ENCODE peak calls at places on chromosomes 7 and 10, in five cellular contexts. One of them, this sample, is unnamed.

GRCh38 chr10:10661176-10661575 is 356.5 kb upstream of the CELF2 start:
- DNase-seq in A549: no peak
- DNase-seq in K562: no peak
- DNase-seq in IMR-90: peak
- DNase-seq in HepG2: no peak
- DNase-seq in this sample: no peak

GRCh38 chr7:150340024-150340749 is 1.2 kb downstream of the RARRES2 start:
- DNase-seq in A549: no peak
- DNase-seq in K562: no peak
- DNase-seq in IMR-90: peak
- DNase-seq in HepG2: peak
- DNase-seq in this sample: no peak

GRCh38 chr10:58661336-58661735 is 148.7 kb downstream of the BICC1 start:
- DNase-seq in A549: no peak
- DNase-seq in K562: no peak
- DNase-seq in IMR-90: peak
- DNase-seq in HepG2: no peak
- DNase-seq in this sample: no peak

GRCh38 chr10:33132626-33133025 is 174.6 kb upstream of the ITGB1 start:
- DNase-seq in A549: peak
- DNase-seq in K562: peak
- DNase-seq in IMR-90: no peak
- DNase-seq in HepG2: no peak
- DNase-seq in this sample: no peak

GRCh38 chr7:101882595-101883564 is 65.5 kb downstream of the CUX1 start:
- DNase-seq in A549: peak
- DNase-seq in K562: peak
- DNase-seq in IMR-90: peak
- DNase-seq in HepG2: peak
- DNase-seq in this sample: peak

GRCh38 chr7:33091111-33091531 is 18.1 kb downstream of the RP9 start:
- DNase-seq in A549: no peak
- DNase-seq in K562: no peak
- DNase-seq in IMR-90: peak
- DNase-seq in HepG2: no peak
- DNase-seq in this sample: no peak

GRCh38 chr7:130490287-130490686 is 1.6 kb upstream of the MEST start:
- DNase-seq in A549: no peak
- DNase-seq in K562: no peak
- DNase-seq in IMR-90: no peak
- DNase-seq in HepG2: no peak
- DNase-seq in this sample: no peak

GRCh38 chr7:135620980-135621850 is 41.1 kb upstream of the STMP1 start:
- DNase-seq in A549: peak
- DNase-seq in K562: peak
- DNase-seq in IMR-90: peak
- DNase-seq in HepG2: peak
- DNase-seq in this sample: peak

GRCh38 chr10:110681023-110681681 is 37.0 kb downstream of the RBM20 start:
- DNase-seq in A549: peak
- DNase-seq in K562: peak
- DNase-seq in IMR-90: peak
- DNase-seq in HepG2: peak
- DNase-seq in this sample: peak

GRCh38 chr10:7438196-7438986 is 27.6 kb upstream of the SFMBT2 start:
- DNase-seq in A549: no peak
- DNase-seq in K562: no peak
- DNase-seq in IMR-90: no peak
- DNase-seq in HepG2: no peak
- DNase-seq in this sample: no peak

GRCh38 chr10:84264611-84265141 is 19.8 kb downstream of the RGR start:
- DNase-seq in A549: peak
- DNase-seq in K562: peak
- DNase-seq in IMR-90: peak
- DNase-seq in HepG2: peak
- DNase-seq in this sample: peak

GRCh38 chr7:113770146-113770738 is 148.6 kb downstream of the PPP1R3A start:
- DNase-seq in A549: no peak
- DNase-seq in K562: no peak
- DNase-seq in IMR-90: no peak
- DNase-seq in HepG2: no peak
- DNase-seq in this sample: no peak

GRCh38 chr10:100502926-100503480 is 16.7 kb downstream of the SEC31B start:
- DNase-seq in A549: no peak
- DNase-seq in K562: no peak
- DNase-seq in IMR-90: no peak
- DNase-seq in HepG2: no peak
- DNase-seq in this sample: no peak

GRCh38 chr10:68172324-68172723 is 59.6 kb downstream of the ATOH7 start:
- DNase-seq in A549: no peak
- DNase-seq in K562: no peak
- DNase-seq in IMR-90: no peak
- DNase-seq in HepG2: no peak
- DNase-seq in this sample: no peak

GRCh38 chr7:1537631-1538412 is 7.3 kb downstream of the MAFK start:
- DNase-seq in A549: peak
- DNase-seq in K562: peak
- DNase-seq in IMR-90: peak
- DNase-seq in HepG2: no peak
- DNase-seq in this sample: no peak

GRCh38 chr10:75042292-75042974 is 69.0 kb upstream of the SAMD8 start:
- DNase-seq in A549: no peak
- DNase-seq in K562: no peak
- DNase-seq in IMR-90: peak
- DNase-seq in HepG2: no peak
- DNase-seq in this sample: no peak

GRCh38 chr7:73361340-73361739 is 33.4 kb downstream of the FKBP6 start:
- DNase-seq in A549: no peak
- DNase-seq in K562: peak
- DNase-seq in IMR-90: no peak
- DNase-seq in HepG2: no peak
- DNase-seq in this sample: no peak

GRCh38 chr10:78925275-78925674 is 143.5 kb upstream of the ZMIZ1 start:
- DNase-seq in A549: no peak
- DNase-seq in K562: no peak
- DNase-seq in IMR-90: no peak
- DNase-seq in HepG2: no peak
- DNase-seq in this sample: no peak

GRCh38 chr10:48946891-48947500 is 7.4 kb upstream of the LRRC18 start:
- DNase-seq in A549: no peak
- DNase-seq in K562: no peak
- DNase-seq in IMR-90: no peak
- DNase-seq in HepG2: no peak
- DNase-seq in this sample: no peak

GRCh38 chr7:73730485-73730884 is 8.1 kb downstream of the ABHD11 start:
- DNase-seq in A549: no peak
- DNase-seq in K562: peak
- DNase-seq in IMR-90: no peak
- DNase-seq in HepG2: no peak
- DNase-seq in this sample: no peak

GRCh38 chr7:2928613-2929311 is 84.7 kb upstream of the GNA12 start:
- DNase-seq in A549: no peak
- DNase-seq in K562: no peak
- DNase-seq in IMR-90: no peak
- DNase-seq in HepG2: no peak
- DNase-seq in this sample: no peak

GRCh38 chr10:29896053-29896452 is 163.3 kb downstream of the JCAD start:
- DNase-seq in A549: no peak
- DNase-seq in K562: no peak
- DNase-seq in IMR-90: peak
- DNase-seq in HepG2: no peak
- DNase-seq in this sample: no peak

GRCh38 chr7:132276252-132276651 is 300.0 kb downstream of the PLXNA4 start:
- DNase-seq in A549: no peak
- DNase-seq in K562: no peak
- DNase-seq in IMR-90: no peak
- DNase-seq in HepG2: no peak
- DNase-seq in this sample: no peak

GRCh38 chr10:106772957-106773356 is 391.5 kb downstream of the SORCS1 start:
- DNase-seq in A549: no peak
- DNase-seq in K562: no peak
- DNase-seq in IMR-90: no peak
- DNase-seq in HepG2: no peak
- DNase-seq in this sample: no peak

GRCh38 chr10:94192974-94193373 is 169.8 kb downstream of the NOC3L start:
- DNase-seq in A549: no peak
- DNase-seq in K562: no peak
- DNase-seq in IMR-90: no peak
- DNase-seq in HepG2: no peak
- DNase-seq in this sample: no peak

GRCh38 chr7:91373401-91373800 is 109.2 kb downstream of the FZD1 start:
- DNase-seq in A549: no peak
- DNase-seq in K562: no peak
- DNase-seq in IMR-90: no peak
- DNase-seq in HepG2: no peak
- DNase-seq in this sample: no peak

GRCh38 chr7:44183386-44183785 is 5.9 kb downstream of the GCK start:
- DNase-seq in A549: no peak
- DNase-seq in K562: no peak
- DNase-seq in IMR-90: no peak
- DNase-seq in HepG2: no peak
- DNase-seq in this sample: no peak

GRCh38 chr10:117900280-117900679 is 146.5 kb downstream of the RAB11FIP2 start:
- DNase-seq in A549: no peak
- DNase-seq in K562: no peak
- DNase-seq in IMR-90: no peak
- DNase-seq in HepG2: no peak
- DNase-seq in this sample: no peak

GRCh38 chr10:103479135-103479534 is at the start of gene CALHM3:
- DNase-seq in A549: peak
- DNase-seq in K562: peak
- DNase-seq in IMR-90: no peak
- DNase-seq in HepG2: no peak
- DNase-seq in this sample: peak

GRCh38 chr10:103480521-103480920 is 1.5 kb upstream of the CALHM3 start:
- DNase-seq in A549: no peak
- DNase-seq in K562: peak
- DNase-seq in IMR-90: peak
- DNase-seq in HepG2: no peak
- DNase-seq in this sample: no peak

GRCh38 chr10:103487396-103487708 is 6.2 kb upstream of the NEURL1 start:
- DNase-seq in A549: no peak
- DNase-seq in K562: no peak
- DNase-seq in IMR-90: no peak
- DNase-seq in HepG2: no peak
- DNase-seq in this sample: no peak

GRCh38 chr10:103478671-103479070 is 369 bp downstream of the CALHM3 start:
- DNase-seq in A549: no peak
- DNase-seq in K562: no peak
- DNase-seq in IMR-90: no peak
- DNase-seq in HepG2: no peak
- DNase-seq in this sample: no peak

GRCh38 chr10:103481974-103482531 is 3.0 kb upstream of the CALHM3 start:
- DNase-seq in A549: peak
- DNase-seq in K562: peak
- DNase-seq in IMR-90: peak
- DNase-seq in HepG2: peak
- DNase-seq in this sample: peak
- TF ChIP-seq CEBPB in A549: no peak
- TF ChIP-seq CEBPB in K562: no peak
- TF ChIP-seq CEBPB in IMR-90: no peak
- TF ChIP-seq CEBPB in HepG2: no peak
- TF ChIP-seq CEBPB in this sample: no peak

DNA sequence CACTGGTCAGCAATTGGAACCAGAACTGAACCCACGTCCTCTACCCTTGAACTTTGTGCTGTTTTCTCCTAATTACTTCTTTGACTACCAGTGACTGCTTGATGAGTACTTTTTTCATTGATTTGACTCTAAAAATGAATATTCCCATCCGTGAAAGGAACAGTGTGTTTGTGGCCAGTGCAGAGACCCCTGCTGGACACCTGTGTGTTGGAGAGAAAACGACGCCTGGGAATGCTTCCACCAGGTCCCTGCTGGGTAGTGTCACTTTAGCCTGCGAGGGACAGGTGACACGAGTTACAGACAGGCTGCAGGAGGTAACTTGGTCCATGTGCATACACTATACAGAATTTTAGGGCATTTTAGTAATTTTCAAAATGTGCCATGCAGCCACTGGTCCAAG is 6.8 kb upstream of the GJD4 start:
- DNase-seq in A549: peak
- DNase-seq in K562: peak
- DNase-seq in IMR-90: no peak
- DNase-seq in HepG2: peak
- DNase-seq in this sample: no peak
- TF ChIP-seq CTCF in A549: peak
- TF ChIP-seq CTCF in K562: peak
- TF ChIP-seq CTCF in IMR-90: peak
- TF ChIP-seq CTCF in HepG2: peak
- TF ChIP-seq CTCF in this sample: peak

DNA sequence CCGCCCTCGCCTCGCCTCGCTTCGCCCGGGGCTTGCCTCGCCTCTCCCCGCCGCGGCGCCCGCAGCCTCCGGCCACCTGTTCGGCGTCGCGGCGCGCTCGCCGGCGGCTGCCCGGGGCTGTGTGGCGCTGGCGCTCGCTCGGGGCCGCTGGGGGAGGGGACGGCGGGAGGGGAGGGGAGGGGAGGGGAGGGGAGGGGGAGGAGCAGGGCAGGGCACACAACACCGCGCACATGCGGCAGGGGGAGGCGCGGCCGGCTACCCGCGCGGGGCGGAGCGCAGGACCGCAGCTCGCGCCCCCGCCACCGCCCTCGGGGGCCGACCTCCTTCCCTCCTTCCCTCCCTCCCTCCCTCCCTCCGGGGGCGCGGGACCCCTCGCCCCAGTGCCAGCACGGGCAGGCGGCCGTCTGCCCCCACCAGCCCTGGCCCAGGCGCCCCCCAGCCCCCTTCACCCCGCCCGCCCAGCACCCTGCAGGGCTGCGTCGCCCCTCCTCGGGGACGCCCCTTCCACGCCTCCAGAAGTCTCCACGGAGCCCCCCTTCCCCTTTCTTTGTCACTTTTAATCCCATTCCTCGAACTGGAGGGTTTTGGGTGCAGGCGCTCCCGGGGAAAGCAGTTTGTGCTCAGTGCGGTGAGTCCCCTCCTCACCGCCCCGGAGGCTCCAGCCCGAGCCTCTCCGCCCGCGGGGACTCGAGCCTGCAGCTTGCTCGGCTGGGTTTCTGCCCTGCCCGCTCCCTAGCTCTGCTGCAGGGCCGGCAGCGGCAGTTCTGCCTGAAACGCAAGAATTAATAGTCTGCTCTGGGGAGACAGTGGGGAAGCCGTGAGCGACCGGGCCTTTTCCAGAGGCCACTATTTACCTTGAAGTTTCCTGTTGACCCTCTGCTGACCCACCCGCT is at the start of gene PARD3:
- DNase-seq in A549: peak
- DNase-seq in K562: peak
- DNase-seq in IMR-90: peak
- DNase-seq in HepG2: peak
- DNase-seq in this sample: no peak
- TF ChIP-seq CEBPB in A549: no peak
- TF ChIP-seq CEBPB in K562: no peak
- TF ChIP-seq CEBPB in IMR-90: no peak
- TF ChIP-seq CEBPB in HepG2: no peak
- TF ChIP-seq CEBPB in this sample: no peak

GRCh38 chr10:116827214-116827671 is 22.1 kb upstream of the ENO4 start:
- DNase-seq in A549: no peak
- DNase-seq in K562: peak
- DNase-seq in IMR-90: no peak
- DNase-seq in HepG2: no peak
- DNase-seq in this sample: no peak
- TF ChIP-seq CTCF in A549: no peak
- TF ChIP-seq CTCF in K562: peak
- TF ChIP-seq CTCF in IMR-90: peak
- TF ChIP-seq CTCF in HepG2: peak
- TF ChIP-seq CTCF in this sample: peak

GRCh38 chr10:86945361-86946214 is 11.8 kb downstream of the MMRN2 start:
- DNase-seq in A549: peak
- DNase-seq in K562: no peak
- DNase-seq in IMR-90: no peak
- DNase-seq in HepG2: peak
- DNase-seq in this sample: no peak
- TF ChIP-seq CEBPB in A549: no peak
- TF ChIP-seq CEBPB in K562: no peak
- TF ChIP-seq CEBPB in IMR-90: no peak
- TF ChIP-seq CEBPB in HepG2: no peak
- TF ChIP-seq CEBPB in this sample: no peak

This sample was measured in HCT116.